ENCODE peak calls at places on chromosomes 12 and 14, in ten cellular contexts. I is NCI-H1092; X is astrocyte of the spinal cord; T is NCI-H345; Q is NCI-H1417; U is activated CD4-positive, alpha-beta T cell treated with anti-CD3 and anti-CD28 coated beads for 48 hours; A is CD8-positive, alpha-beta T cell; B is activated naive CD4-positive, alpha-beta T cell; R is GM12864; N is coronary artery. Y is an unnamed sample.

GRCh38 chr12:6195665-6196535 is 4.3 kb upstream of the CD9 start:
- DNase-seq in I (peak; percentile 40), X (peak; percentile 77), T (peak; percentile 81), Q (peak; percentile 83), U (peak; percentile 83), A (peak; percentile 70), B (peak; percentile 68), R (no peak), N (peak; percentile 92), Y (peak; percentile 94)

GRCh38 chr12:87687362-87687761 is 341.8 kb downstream of the C12orf50 start:
- DNase-seq in I (no peak), X (peak; percentile 37), T (no peak), Q (no peak), U (no peak), A (no peak), B (no peak), R (no peak), N (peak; percentile 73), Y (peak; percentile 35)

GRCh38 chr12:124387510-124387855 is 92.6 kb downstream of the RFLNA start:
- DNase-seq in I (no peak), X (no peak), T (no peak), Q (no peak), U (no peak), A (no peak), B (no peak), R (no peak), N (no peak), Y (peak; percentile 29)

GRCh38 chr14:101369916-101370592 is 191.2 kb upstream of the DIO3 start:
- DNase-seq in I (no peak), X (no peak), T (no peak), Q (no peak), U (no peak), A (no peak), B (no peak), R (no peak), N (peak; percentile 60), Y (no peak)

GRCh38 chr12:25806271-25806670 is 152.2 kb upstream of the RASSF8 start:
- DNase-seq in I (no peak), X (peak; percentile 72), T (no peak), Q (no peak), U (peak; percentile 15), A (no peak), B (no peak), R (no peak), N (no peak), Y (peak; percentile 90)

GRCh38 chr14:73729015-73729330 is 14.8 kb upstream of the PNMA1 start:
- DNase-seq in I (no peak), X (no peak), T (no peak), Q (no peak), U (no peak), A (no peak), B (no peak), R (no peak), N (no peak), Y (no peak)

GRCh38 chr14:24960816-24961215 is 89.1 kb downstream of the STXBP6 start:
- DNase-seq in I (no peak), X (peak; percentile 28), T (no peak), Q (no peak), U (no peak), A (no peak), B (no peak), R (no peak), N (no peak), Y (no peak)

GRCh38 chr14:94484476-94484875 is 8.5 kb upstream of the SERPINA9 start:
- DNase-seq in I (no peak), X (no peak), T (no peak), Q (no peak), U (no peak), A (no peak), B (no peak), R (no peak), N (no peak), Y (no peak)

GRCh38 chr12:109462868-109463692 is 14.0 kb downstream of the KCTD10 start:
- DNase-seq in I (no peak), X (peak; percentile 99), T (no peak), Q (no peak), U (no peak), A (no peak), B (no peak), R (no peak), N (peak; percentile 93), Y (peak; percentile 95)

GRCh38 chr14:62002636-62003035 is 240.4 kb downstream of the SNAPC1 start:
- DNase-seq in I (no peak), X (peak; percentile 10), T (no peak), Q (no peak), U (no peak), A (no peak), B (no peak), R (no peak), N (no peak), Y (peak; percentile 32)

GRCh38 chr12:82687020-82687951 is 580 bp downstream of the TMTC2 start:
- DNase-seq in I (peak; percentile 14), X (peak; percentile 28), T (peak; percentile 70), Q (peak; percentile 49), U (peak; percentile 72), A (peak; percentile 47), B (peak; percentile 41), R (peak; percentile 61), N (peak; percentile 83), Y (peak; percentile 25)

GRCh38 chr12:121796855-121797751 is 3.6 kb upstream of the RHOF start:
- DNase-seq in I (peak; percentile 16), X (peak; percentile 88), T (peak; percentile 78), Q (peak; percentile 66), U (no peak), A (no peak), B (no peak), R (no peak), N (peak; percentile 98), Y (peak; percentile 90)

GRCh38 chr12:117501470-117501869 is 140.0 kb upstream of the NOS1 start:
- DNase-seq in I (no peak), X (no peak), T (no peak), Q (no peak), U (no peak), A (no peak), B (no peak), R (no peak), N (no peak), Y (no peak)

GRCh38 chr12:111819191-111820158 is 22.6 kb upstream of the MAPKAPK5 start:
- DNase-seq in I (no peak), X (no peak), T (peak; percentile 11), Q (peak; percentile 60), U (no peak), A (no peak), B (no peak), R (no peak), N (no peak), Y (no peak)

GRCh38 chr14:57657487-57657886 is 163.8 kb upstream of the CCDC198 start:
- DNase-seq in I (no peak), X (peak; percentile 36), T (no peak), Q (no peak), U (no peak), A (no peak), B (no peak), R (no peak), N (no peak), Y (peak; percentile 23)

GRCh38 chr12:27521981-27522380 is 2.0 kb upstream of the PPFIBP1 start:
- DNase-seq in I (no peak), X (no peak), T (no peak), Q (no peak), U (no peak), A (no peak), B (no peak), R (no peak), N (no peak), Y (no peak)